ENCODE peak calls at places on chromosomes 4 and X, in six cellular contexts. D is IMR-90, A is A549, R is HepG2, P is K562, K is GM12878. E is an unnamed sample.

GRCh38 chr4:88743696-88744095 is 46.1 kb upstream of the NAP1L5 start:
- DNase-seq in D (peak; percentile 94), A (no peak), R (no peak), P (no peak), K (no peak), E (no peak)

GRCh38 chr4:54228563-54229501 is at the start of gene PDGFRA:
- DNase-seq in D (peak; percentile 94), A (no peak), R (no peak), P (no peak), K (no peak), E (no peak)

GRCh38 chr4:763191-763810 is 57.7 kb downstream of the PCGF3 start:
- DNase-seq in D (no peak), A (no peak), R (no peak), P (no peak), K (no peak), E (no peak)

GRCh38 chr4:13865871-13866669 is 238.5 kb upstream of the BOD1L1 start:
- DNase-seq in D (peak; percentile 51), A (no peak), R (no peak), P (no peak), K (no peak), E (no peak)

GRCh38 chr4:112060212-112060611 is 85.0 kb upstream of the FAM241A start:
- DNase-seq in D (peak; percentile 17), A (peak; percentile 31), R (peak; percentile 7), P (peak; percentile 9), K (no peak), E (peak; percentile 43)

GRCh38 chrX:132118361-132118760 is 9.5 kb downstream of the FRMD7 start:
- DNase-seq in D (no peak), A (no peak), R (no peak), P (peak; percentile 8), K (no peak), E (no peak)

GRCh38 chr4:99117876-99118693 is 26.0 kb downstream of the ADH4 start:
- DNase-seq in D (peak; percentile 35), A (peak; percentile 3), R (peak; percentile 7), P (no peak), K (no peak), E (no peak)

GRCh38 chr4:153465922-153466636 is at the start of gene TMEM131L:
- DNase-seq in D (peak; percentile 52), A (peak; percentile 60), R (peak; percentile 29), P (peak; percentile 92), K (no peak), E (peak; percentile 85)

GRCh38 chrX:95764972-95765451 is 919.6 kb upstream of the DIAPH2 start:
- DNase-seq in D (peak; percentile 23), A (peak; percentile 40), R (peak; percentile 4), P (peak; percentile 1), K (no peak), E (peak; percentile 27)

GRCh38 chrX:110966839-110967238 is 129.2 kb upstream of the PAK3 start:
- DNase-seq in D (no peak), A (no peak), R (peak; percentile 21), P (no peak), K (no peak), E (no peak)

GRCh38 chr4:107037188-107037587 is 1.1 kb upstream of the DKK2 start:
- DNase-seq in D (peak; percentile 2), A (no peak), R (no peak), P (no peak), K (no peak), E (peak; percentile 67)

GRCh38 chr4:147639388-147639787 is 22.2 kb downstream of the TMEM184C start:
- DNase-seq in D (no peak), A (no peak), R (no peak), P (no peak), K (no peak), E (no peak)

GRCh38 chrX:8190341-8190830 is 19.3 kb upstream of the VCX2 start:
- DNase-seq in D (no peak), A (no peak), R (no peak), P (no peak), K (no peak), E (no peak)

GRCh38 chr4:125397226-125397625 is 82.5 kb downstream of the FAT4 start:
- DNase-seq in D (no peak), A (no peak), R (no peak), P (no peak), K (no peak), E (no peak)

GRCh38 chr4:152032722-152033131 is 271.9 kb upstream of the GATB start:
- DNase-seq in D (peak; percentile 88), A (no peak), R (no peak), P (no peak), K (no peak), E (no peak)

GRCh38 chrX:51803833-51804232 is 60.6 kb downstream of the GSPT2 start:
- DNase-seq in D (no peak), A (no peak), R (no peak), P (no peak), K (no peak), E (no peak)

GRCh38 chrX:110795645-110796510 is at the start of gene CHRDL1:
- DNase-seq in D (no peak), A (peak; percentile 0), R (no peak), P (no peak), K (no peak), E (peak; percentile 47)

GRCh38 chr4:146235654-146236570 is 21.6 kb downstream of the REELD1 start:
- DNase-seq in D (no peak), A (no peak), R (no peak), P (no peak), K (no peak), E (no peak)

GRCh38 chr4:75048208-75048879 is 115.4 kb downstream of the PARM1 start:
- DNase-seq in D (no peak), A (no peak), R (no peak), P (peak; percentile 20), K (no peak), E (peak; percentile 41)

GRCh38 chrX:104270916-104271512 is 16.3 kb upstream of the ESX1 start:
- DNase-seq in D (peak; percentile 22), A (peak; percentile 58), R (peak; percentile 1), P (peak; percentile 9), K (no peak), E (peak; percentile 75)

GRCh38 chr4:130851107-130851506 is 1755.2 kb downstream of the C4orf33 start:
- DNase-seq in D (no peak), A (no peak), R (no peak), P (no peak), K (no peak), E (no peak)

GRCh38 chr4:60619531-60620305 is 580.4 kb upstream of the ADGRL3 start:
- DNase-seq in D (peak; percentile 64), A (no peak), R (no peak), P (no peak), K (no peak), E (no peak)

GRCh38 chr4:3532714-3533336 is 603 bp upstream of the LRPAP1 start:
- DNase-seq in D (no peak), A (no peak), R (no peak), P (no peak), K (no peak), E (no peak)

GRCh38 chr4:17895481-17895880 is 84.7 kb downstream of the NCAPG start:
- DNase-seq in D (no peak), A (no peak), R (no peak), P (no peak), K (no peak), E (no peak)

GRCh38 chrX:36908801-36909403 is 99.3 kb upstream of the FAM47C start:
- DNase-seq in D (peak; percentile 29), A (peak; percentile 41), R (peak; percentile 12), P (peak; percentile 4), K (peak; percentile 1), E (peak; percentile 19)

GRCh38 chr4:152485726-152486276 is 50.1 kb downstream of the FBXW7 start:
- DNase-seq in D (peak; percentile 94), A (peak; percentile 91), R (peak; percentile 97), P (no peak), K (peak; percentile 86), E (no peak)

GRCh38 chr4:124710253-124710849 is 2.2 kb downstream of the ANKRD50 start:
- DNase-seq in D (peak; percentile 34), A (no peak), R (no peak), P (no peak), K (no peak), E (peak; percentile 6)

GRCh38 chr4:183987529-183987946 is 82.4 kb downstream of the STOX2 start:
- DNase-seq in D (peak; percentile 91), A (peak; percentile 68), R (no peak), P (no peak), K (no peak), E (peak; percentile 58)

GRCh38 chr4:82604522-82604921 is 42.7 kb upstream of the TMEM150C start:
- DNase-seq in D (no peak), A (no peak), R (no peak), P (no peak), K (no peak), E (no peak)

GRCh38 chr4:118281611-118282442 is 71.0 kb downstream of the PRSS12 start:
- DNase-seq in D (peak; percentile 63), A (no peak), R (peak; percentile 18), P (peak; percentile 20), K (no peak), E (no peak)

GRCh38 chr4:53592686-53593641 is 1.7 kb upstream of the LNX1 start:
- DNase-seq in D (no peak), A (peak; percentile 40), R (no peak), P (peak; percentile 72), K (no peak), E (no peak)

GRCh38 chr4:7817877-7818675 is 121.6 kb downstream of the AFAP1 start:
- DNase-seq in D (peak; percentile 58), A (no peak), R (no peak), P (no peak), K (no peak), E (no peak)

GRCh38 chr4:7821245-7822165 is 118.2 kb downstream of the AFAP1 start:
- DNase-seq in D (no peak), A (no peak), R (no peak), P (no peak), K (no peak), E (no peak)

GRCh38 chr4:7819446-7819845 is 120.2 kb downstream of the AFAP1 start:
- DNase-seq in D (no peak), A (no peak), R (no peak), P (no peak), K (no peak), E (no peak)

GRCh38 chr4:7818676-7819041 is 121.0 kb downstream of the AFAP1 start:
- DNase-seq in D (no peak), A (no peak), R (peak; percentile 12), P (no peak), K (no peak), E (no peak)

GRCh38 chr4:7820031-7820825 is 119.4 kb downstream of the AFAP1 start:
- DNase-seq in D (no peak), A (no peak), R (no peak), P (no peak), K (no peak), E (no peak)
- TF ChIP-seq BHLHE40 in D (no peak), A (no peak), R (no peak), P (no peak), K (no peak), E (no peak)

GRCh38 chrX:48938721-48939416 is 18.5 kb downstream of the OTUD5 start:
- DNase-seq in D (no peak), A (no peak), R (no peak), P (no peak), K (peak; percentile 84), E (no peak)
- TF ChIP-seq BHLHE40 in D (no peak), A (no peak), R (no peak), P (no peak), K (peak; percentile 63), E (no peak)

GRCh38 chr4:113436360-113436759 is 325.2 kb downstream of the CAMK2D start:
- DNase-seq in D (peak; percentile 70), A (no peak), R (no peak), P (no peak), K (no peak), E (no peak)
- TF ChIP-seq BHLHE40 in D (no peak), A (no peak), R (no peak), P (no peak), K (no peak), E (no peak)

GRCh38 chr4:162891788-162892707 is 274.6 kb downstream of the NAF1 start:
- DNase-seq in D (no peak), A (no peak), R (no peak), P (no peak), K (peak; percentile 89), E (no peak)
- TF ChIP-seq BHLHE40 in D (no peak), A (no peak), R (no peak), P (no peak), K (peak; percentile 45), E (no peak)

E was measured in HEK293T.